ENCODE peak calls at places on chromosome 19, in eight cellular contexts. One of them, this sample, is unnamed.

GRCh38 chr19:36009220-36009619 is 607 bp upstream of the SYNE4 start:
- DNase-seq in heart left ventricle: peak; percentile 80
- DNase-seq in endodermal cell: peak; percentile 83
- DNase-seq in GM12865: peak; percentile 66
- DNase-seq in Right ventricle myocardium superior: peak; percentile 83
- DNase-seq in cardiac fibroblast: peak; percentile 74
- DNase-seq in activated T-cell treated with anti-CD3 and anti-CD28 coated beads for 48 hours: peak; percentile 59
- DNase-seq in activated naive CD4-positive, alpha-beta T cell treated with Interleukin-2 at 50 U/mL for 16 hours: peak; percentile 57
- DNase-seq in this sample: peak; percentile 58

GRCh38 chr19:48669903-48670668 is 2.7 kb downstream of the NTN5 start:
- DNase-seq in heart left ventricle: no peak
- DNase-seq in endodermal cell: no peak
- DNase-seq in GM12865: no peak
- DNase-seq in Right ventricle myocardium superior: no peak
- DNase-seq in cardiac fibroblast: no peak
- DNase-seq in activated T-cell treated with anti-CD3 and anti-CD28 coated beads for 48 hours: no peak
- DNase-seq in activated naive CD4-positive, alpha-beta T cell treated with Interleukin-2 at 50 U/mL for 16 hours: no peak
- DNase-seq in this sample: no peak

GRCh38 chr19:55452381-55453325 is 8.8 kb downstream of the ISOC2 start:
- DNase-seq in heart left ventricle: peak; percentile 85
- DNase-seq in endodermal cell: peak; percentile 96
- DNase-seq in GM12865: peak; percentile 31
- DNase-seq in Right ventricle myocardium superior: peak; percentile 75
- DNase-seq in cardiac fibroblast: peak; percentile 81
- DNase-seq in activated T-cell treated with anti-CD3 and anti-CD28 coated beads for 48 hours: peak; percentile 45
- DNase-seq in activated naive CD4-positive, alpha-beta T cell treated with Interleukin-2 at 50 U/mL for 16 hours: peak; percentile 34
- DNase-seq in this sample: peak; percentile 75

GRCh38 chr19:41753159-41753558 is 2.2 kb upstream of the CEACAM6 start:
- DNase-seq in heart left ventricle: no peak
- DNase-seq in endodermal cell: peak; percentile 91
- DNase-seq in GM12865: peak; percentile 61
- DNase-seq in Right ventricle myocardium superior: peak; percentile 74
- DNase-seq in cardiac fibroblast: peak; percentile 18
- DNase-seq in activated T-cell treated with anti-CD3 and anti-CD28 coated beads for 48 hours: peak; percentile 72
- DNase-seq in activated naive CD4-positive, alpha-beta T cell treated with Interleukin-2 at 50 U/mL for 16 hours: peak; percentile 79
- DNase-seq in this sample: peak; percentile 22

GRCh38 chr19:51027126-51027806 is 850 bp upstream of the KLK11 start:
- DNase-seq in heart left ventricle: no peak
- DNase-seq in endodermal cell: no peak
- DNase-seq in GM12865: no peak
- DNase-seq in Right ventricle myocardium superior: no peak
- DNase-seq in cardiac fibroblast: no peak
- DNase-seq in activated T-cell treated with anti-CD3 and anti-CD28 coated beads for 48 hours: no peak
- DNase-seq in activated naive CD4-positive, alpha-beta T cell treated with Interleukin-2 at 50 U/mL for 16 hours: no peak
- DNase-seq in this sample: no peak

GRCh38 chr19:6868341-6868740 is 19.0 kb upstream of the ADGRE1 start:
- DNase-seq in heart left ventricle: no peak
- DNase-seq in endodermal cell: no peak
- DNase-seq in GM12865: no peak
- DNase-seq in Right ventricle myocardium superior: no peak
- DNase-seq in cardiac fibroblast: peak; percentile 21
- DNase-seq in activated T-cell treated with anti-CD3 and anti-CD28 coated beads for 48 hours: no peak
- DNase-seq in activated naive CD4-positive, alpha-beta T cell treated with Interleukin-2 at 50 U/mL for 16 hours: no peak
- DNase-seq in this sample: peak; percentile 3

GRCh38 chr19:708154-709141 is at the start of gene PALM:
- DNase-seq in heart left ventricle: peak; percentile 75
- DNase-seq in endodermal cell: peak; percentile 87
- DNase-seq in GM12865: no peak
- DNase-seq in Right ventricle myocardium superior: peak; percentile 59
- DNase-seq in cardiac fibroblast: peak; percentile 37
- DNase-seq in activated T-cell treated with anti-CD3 and anti-CD28 coated beads for 48 hours: no peak
- DNase-seq in activated naive CD4-positive, alpha-beta T cell treated with Interleukin-2 at 50 U/mL for 16 hours: no peak
- DNase-seq in this sample: no peak

GRCh38 chr19:22945560-22945959 is 57.4 kb downstream of the ZNF728 start:
- DNase-seq in heart left ventricle: no peak
- DNase-seq in endodermal cell: no peak
- DNase-seq in GM12865: peak; percentile 36
- DNase-seq in Right ventricle myocardium superior: no peak
- DNase-seq in cardiac fibroblast: peak; percentile 16
- DNase-seq in activated T-cell treated with anti-CD3 and anti-CD28 coated beads for 48 hours: no peak
- DNase-seq in activated naive CD4-positive, alpha-beta T cell treated with Interleukin-2 at 50 U/mL for 16 hours: no peak
- DNase-seq in this sample: peak; percentile 24

GRCh38 chr19:45676851-45677263 is 8.8 kb downstream of the GIPR start:
- DNase-seq in heart left ventricle: no peak
- DNase-seq in endodermal cell: no peak
- DNase-seq in GM12865: peak; percentile 36
- DNase-seq in Right ventricle myocardium superior: no peak
- DNase-seq in cardiac fibroblast: no peak
- DNase-seq in activated T-cell treated with anti-CD3 and anti-CD28 coated beads for 48 hours: peak; percentile 40
- DNase-seq in activated naive CD4-positive, alpha-beta T cell treated with Interleukin-2 at 50 U/mL for 16 hours: peak; percentile 58
- DNase-seq in this sample: no peak

GRCh38 chr19:18194554-18195238 is 1.7 kb downstream of the MPV17L2 start:
- DNase-seq in heart left ventricle: no peak
- DNase-seq in endodermal cell: peak; percentile 90
- DNase-seq in GM12865: peak; percentile 60
- DNase-seq in Right ventricle myocardium superior: peak; percentile 56
- DNase-seq in cardiac fibroblast: peak; percentile 79
- DNase-seq in activated T-cell treated with anti-CD3 and anti-CD28 coated beads for 48 hours: no peak
- DNase-seq in activated naive CD4-positive, alpha-beta T cell treated with Interleukin-2 at 50 U/mL for 16 hours: peak; percentile 3
- DNase-seq in this sample: peak; percentile 56

GRCh38 chr19:1132625-1133383 is 29.0 kb downstream of the GPX4 start:
- DNase-seq in heart left ventricle: no peak
- DNase-seq in endodermal cell: no peak
- DNase-seq in GM12865: no peak
- DNase-seq in Right ventricle myocardium superior: no peak
- DNase-seq in cardiac fibroblast: peak; percentile 45
- DNase-seq in activated T-cell treated with anti-CD3 and anti-CD28 coated beads for 48 hours: no peak
- DNase-seq in activated naive CD4-positive, alpha-beta T cell treated with Interleukin-2 at 50 U/mL for 16 hours: peak; percentile 46
- DNase-seq in this sample: no peak

GRCh38 chr19:11463391-11463790 is 17.5 kb downstream of the ELAVL3 start:
- DNase-seq in heart left ventricle: no peak
- DNase-seq in endodermal cell: no peak
- DNase-seq in GM12865: no peak
- DNase-seq in Right ventricle myocardium superior: no peak
- DNase-seq in cardiac fibroblast: no peak
- DNase-seq in activated T-cell treated with anti-CD3 and anti-CD28 coated beads for 48 hours: no peak
- DNase-seq in activated naive CD4-positive, alpha-beta T cell treated with Interleukin-2 at 50 U/mL for 16 hours: peak; percentile 13
- DNase-seq in this sample: no peak

GRCh38 chr19:47723573-47723923 is 10.3 kb downstream of the EHD2 start:
- DNase-seq in heart left ventricle: peak; percentile 63
- DNase-seq in endodermal cell: no peak
- DNase-seq in GM12865: no peak
- DNase-seq in Right ventricle myocardium superior: peak; percentile 75
- DNase-seq in cardiac fibroblast: peak; percentile 93
- DNase-seq in activated T-cell treated with anti-CD3 and anti-CD28 coated beads for 48 hours: no peak
- DNase-seq in activated naive CD4-positive, alpha-beta T cell treated with Interleukin-2 at 50 U/mL for 16 hours: no peak
- DNase-seq in this sample: peak; percentile 91

GRCh38 chr19:52520013-52520412 is 7.5 kb upstream of the ZNF808 start:
- DNase-seq in heart left ventricle: no peak
- DNase-seq in endodermal cell: peak; percentile 58
- DNase-seq in GM12865: no peak
- DNase-seq in Right ventricle myocardium superior: no peak
- DNase-seq in cardiac fibroblast: no peak
- DNase-seq in activated T-cell treated with anti-CD3 and anti-CD28 coated beads for 48 hours: no peak
- DNase-seq in activated naive CD4-positive, alpha-beta T cell treated with Interleukin-2 at 50 U/mL for 16 hours: no peak
- DNase-seq in this sample: no peak

GRCh38 chr19:16037424-16038195 is 38.7 kb upstream of the TPM4 start:
- DNase-seq in heart left ventricle: no peak
- DNase-seq in endodermal cell: peak; percentile 33
- DNase-seq in GM12865: no peak
- DNase-seq in Right ventricle myocardium superior: no peak
- DNase-seq in cardiac fibroblast: no peak
- DNase-seq in activated T-cell treated with anti-CD3 and anti-CD28 coated beads for 48 hours: no peak
- DNase-seq in activated naive CD4-positive, alpha-beta T cell treated with Interleukin-2 at 50 U/mL for 16 hours: no peak
- DNase-seq in this sample: no peak

GRCh38 chr19:44548736-44549135 is 19.3 kb upstream of the CEACAM20 start:
- DNase-seq in heart left ventricle: no peak
- DNase-seq in endodermal cell: no peak
- DNase-seq in GM12865: no peak
- DNase-seq in Right ventricle myocardium superior: no peak
- DNase-seq in cardiac fibroblast: no peak
- DNase-seq in activated T-cell treated with anti-CD3 and anti-CD28 coated beads for 48 hours: no peak
- DNase-seq in activated naive CD4-positive, alpha-beta T cell treated with Interleukin-2 at 50 U/mL for 16 hours: no peak
- DNase-seq in this sample: peak; percentile 71

GRCh38 chr19:16190736-16191135 is 5.5 kb downstream of the FAM32A start:
- DNase-seq in heart left ventricle: peak; percentile 24
- DNase-seq in endodermal cell: no peak
- DNase-seq in GM12865: no peak
- DNase-seq in Right ventricle myocardium superior: peak; percentile 21
- DNase-seq in cardiac fibroblast: no peak
- DNase-seq in activated T-cell treated with anti-CD3 and anti-CD28 coated beads for 48 hours: no peak
- DNase-seq in activated naive CD4-positive, alpha-beta T cell treated with Interleukin-2 at 50 U/mL for 16 hours: no peak
- DNase-seq in this sample: no peak

GRCh38 chr19:31504221-31504620 is 155.0 kb upstream of the TSHZ3 start:
- DNase-seq in heart left ventricle: no peak
- DNase-seq in endodermal cell: no peak
- DNase-seq in GM12865: no peak
- DNase-seq in Right ventricle myocardium superior: no peak
- DNase-seq in cardiac fibroblast: no peak
- DNase-seq in activated T-cell treated with anti-CD3 and anti-CD28 coated beads for 48 hours: no peak
- DNase-seq in activated naive CD4-positive, alpha-beta T cell treated with Interleukin-2 at 50 U/mL for 16 hours: no peak
- DNase-seq in this sample: no peak

GRCh38 chr19:55437410-55437809 is 5.7 kb downstream of the SHISA7 start:
- DNase-seq in heart left ventricle: no peak
- DNase-seq in endodermal cell: peak; percentile 96
- DNase-seq in GM12865: no peak
- DNase-seq in Right ventricle myocardium superior: peak; percentile 70
- DNase-seq in cardiac fibroblast: peak; percentile 73
- DNase-seq in activated T-cell treated with anti-CD3 and anti-CD28 coated beads for 48 hours: no peak
- DNase-seq in activated naive CD4-positive, alpha-beta T cell treated with Interleukin-2 at 50 U/mL for 16 hours: peak; percentile 20
- DNase-seq in this sample: peak; percentile 73

GRCh38 chr19:53467138-53467502 is 413 bp upstream of the ZNF813 start:
- DNase-seq in heart left ventricle: peak; percentile 65
- DNase-seq in endodermal cell: no peak
- DNase-seq in GM12865: no peak
- DNase-seq in Right ventricle myocardium superior: peak; percentile 47
- DNase-seq in cardiac fibroblast: no peak
- DNase-seq in activated T-cell treated with anti-CD3 and anti-CD28 coated beads for 48 hours: no peak
- DNase-seq in activated naive CD4-positive, alpha-beta T cell treated with Interleukin-2 at 50 U/mL for 16 hours: no peak
- DNase-seq in this sample: no peak

GRCh38 chr19:10105241-10106099 is 692 bp upstream of the PPAN start:
- DNase-seq in heart left ventricle: no peak
- DNase-seq in endodermal cell: no peak
- DNase-seq in GM12865: peak; percentile 85
- DNase-seq in Right ventricle myocardium superior: no peak
- DNase-seq in cardiac fibroblast: no peak
- DNase-seq in activated T-cell treated with anti-CD3 and anti-CD28 coated beads for 48 hours: peak; percentile 79
- DNase-seq in activated naive CD4-positive, alpha-beta T cell treated with Interleukin-2 at 50 U/mL for 16 hours: peak; percentile 87
- DNase-seq in this sample: no peak

GRCh38 chr19:41617941-41618730 is 8.7 kb downstream of the CEACAM4 start:
- DNase-seq in heart left ventricle: no peak
- DNase-seq in endodermal cell: no peak
- DNase-seq in GM12865: no peak
- DNase-seq in Right ventricle myocardium superior: no peak
- DNase-seq in cardiac fibroblast: no peak
- DNase-seq in activated T-cell treated with anti-CD3 and anti-CD28 coated beads for 48 hours: no peak
- DNase-seq in activated naive CD4-positive, alpha-beta T cell treated with Interleukin-2 at 50 U/mL for 16 hours: no peak
- DNase-seq in this sample: no peak

GRCh38 chr19:10565028-10565566 is 713 bp downstream of the KRI1 start:
- DNase-seq in heart left ventricle: no peak
- DNase-seq in endodermal cell: peak; percentile 86
- DNase-seq in GM12865: peak; percentile 79
- DNase-seq in Right ventricle myocardium superior: peak; percentile 68
- DNase-seq in cardiac fibroblast: peak; percentile 43
- DNase-seq in activated T-cell treated with anti-CD3 and anti-CD28 coated beads for 48 hours: peak; percentile 52
- DNase-seq in activated naive CD4-positive, alpha-beta T cell treated with Interleukin-2 at 50 U/mL for 16 hours: peak; percentile 63
- DNase-seq in this sample: peak; percentile 32